ENCODE peak calls at places on chromosomes 7 and 10, in seven cellular contexts. E is tibial artery, K is mesendoderm, V is NCI-H1694 treated with DMSO at 0.1 percent for 48 hours, D is brain microvascular endothelial cell, N is M059J, C is AG04450. Y is an unnamed sample.

GRCh38 chr10:97534746-97535367 is 36.1 kb downstream of the UBTD1 start:
- DNase-seq in E (no peak), K (peak), V (no peak), D (no peak), N (no peak), C (no peak), Y (peak)

GRCh38 chr10:93784059-93784458 is 26.3 kb downstream of the LGI1 start:
- DNase-seq in E (no peak), K (peak), V (no peak), D (no peak), N (no peak), C (no peak), Y (no peak)

GRCh38 chr10:9504227-9504626 is 1449.7 kb downstream of the GATA3 start:
- DNase-seq in E (no peak), K (no peak), V (no peak), D (no peak), N (no peak), C (no peak), Y (no peak)

GRCh38 chr7:131336956-131337355 is 9.3 kb downstream of the MKLN1 start:
- DNase-seq in E (no peak), K (peak), V (no peak), D (no peak), N (peak), C (no peak), Y (no peak)

GRCh38 chr7:123154231-123154860 is 45.4 kb downstream of the SLC13A1 start:
- DNase-seq in E (peak), K (peak), V (peak), D (peak), N (peak), C (peak), Y (peak)

GRCh38 chr10:48504141-48504885 is 100.6 kb downstream of the ARHGAP22 start:
- DNase-seq in E (no peak), K (no peak), V (no peak), D (no peak), N (no peak), C (no peak), Y (no peak)

GRCh38 chr7:103636153-103636552 is 190.1 kb upstream of the SLC26A5 start:
- DNase-seq in E (no peak), K (peak), V (no peak), D (no peak), N (peak), C (no peak), Y (peak)

GRCh38 chr7:70392870-70393269 is 739.1 kb upstream of the GALNT17 start:
- DNase-seq in E (peak), K (peak), V (peak), D (no peak), N (no peak), C (no peak), Y (no peak)

GRCh38 chr7:9983048-9983447 is 990.6 kb upstream of the PHF14 start:
- DNase-seq in E (no peak), K (peak), V (no peak), D (no peak), N (no peak), C (no peak), Y (no peak)

GRCh38 chr7:80154656-80155325 is 20.2 kb downstream of the GNAI1 start:
- DNase-seq in E (no peak), K (no peak), V (no peak), D (no peak), N (peak), C (no peak), Y (no peak)